ENCODE peak calls at places on chromosome 10, in six cellular contexts. Z is cardiac fibroblast, I is HEK293T, D is endothelial cell, F is thyroid gland, V is activated T-cell treated with anti-CD3 and anti-CD28 coated beads for 24 hours. J is an unnamed sample.

GRCh38 chr10:88091490-88092061 is 228.2 kb downstream of the PTEN start:
- DNase-seq in Z (no peak), I (no peak), D (no peak), F (no peak), V (peak), J (no peak)

GRCh38 chr10:14173391-14173705 is 157.4 kb downstream of the FRMD4A start:
- DNase-seq in Z (peak), I (no peak), D (no peak), F (no peak), V (no peak), J (no peak)

GRCh38 chr10:116085333-116085732 is 187.7 kb downstream of the GFRA1 start:
- DNase-seq in Z (no peak), I (no peak), D (no peak), F (no peak), V (no peak), J (no peak)

GRCh38 chr10:128854965-128855364 is 612.1 kb upstream of the MGMT start:
- DNase-seq in Z (peak), I (no peak), D (no peak), F (peak), V (no peak), J (no peak)

GRCh38 chr10:30070001-30070759 is 10.8 kb upstream of the JCAD start:
- DNase-seq in Z (peak), I (no peak), D (peak), F (no peak), V (no peak), J (peak)

GRCh38 chr10:72784551-72785421 is 92.8 kb downstream of the MCU start:
- DNase-seq in Z (peak), I (no peak), D (peak), F (no peak), V (no peak), J (peak)

GRCh38 chr10:15121707-15122106 is 24.6 kb downstream of the RPP38 start:
- DNase-seq in Z (no peak), I (no peak), D (no peak), F (no peak), V (no peak), J (no peak)

GRCh38 chr10:79018591-79019011 is 50.2 kb upstream of the ZMIZ1 start:
- DNase-seq in Z (peak), I (no peak), D (no peak), F (no peak), V (no peak), J (no peak)

GRCh38 chr10:97321032-97321806 is 2.1 kb downstream of the FRAT1 start:
- DNase-seq in Z (no peak), I (no peak), D (peak), F (peak), V (no peak), J (no peak)

GRCh38 chr10:130394832-130395231 is 258.6 kb downstream of the GLRX3 start:
- DNase-seq in Z (no peak), I (no peak), D (no peak), F (no peak), V (no peak), J (no peak)

GRCh38 chr10:43255644-43256431 is 11.0 kb downstream of the RASGEF1A start:
- DNase-seq in Z (peak), I (peak), D (peak), F (no peak), V (no peak), J (no peak)

GRCh38 chr10:98609265-98609664 is 162.5 kb upstream of the HPS1 start:
- DNase-seq in Z (no peak), I (no peak), D (no peak), F (no peak), V (no peak), J (no peak)

GRCh38 chr10:43076876-43077420 is at the start of gene RET:
- DNase-seq in Z (no peak), I (peak), D (peak), F (no peak), V (no peak), J (no peak)

GRCh38 chr10:50538473-50539398 is 85.0 kb downstream of the SGMS1 start:
- DNase-seq in Z (no peak), I (no peak), D (no peak), F (no peak), V (no peak), J (no peak)

GRCh38 chr10:123991622-123992570 is 100.3 kb upstream of the CPXM2 start:
- DNase-seq in Z (peak), I (no peak), D (no peak), F (no peak), V (no peak), J (no peak)

GRCh38 chr10:59397971-59398370 is 35.6 kb upstream of the FAM13C start:
- DNase-seq in Z (no peak), I (no peak), D (no peak), F (no peak), V (no peak), J (no peak)